ENCODE peak calls at places on chromosomes 2 and 18, in five cellular contexts. M, O, K, V and X are unnamed samples.

GRCh38 chr2:128797937-128798336 is 479.3 kb upstream of the HS6ST1 start:
- DNase-seq in V (no peak), M (no peak), O (no peak), K (no peak), X (no peak)

GRCh38 chr2:126643972-126644371 is 12.0 kb upstream of the GYPC start:
- DNase-seq in O (no peak), V (no peak), K (no peak), M (no peak), X (no peak)

GRCh38 chr2:120470041-120470716 is 124.2 kb downstream of the INHBB start:
- DNase-seq in O (peak), M (peak), K (no peak), V (peak), X (no peak)

GRCh38 chr2:33395660-33396249 is 80.7 kb upstream of the RASGRP3 start:
- DNase-seq in V (peak), O (no peak), K (no peak), M (peak), X (no peak)

GRCh38 chr2:48328972-48329723 is 200.8 kb upstream of the STON1 start:
- DNase-seq in K (no peak), V (no peak), M (no peak), O (no peak), X (no peak)

GRCh38 chr18:73891572-73892421 is 255.8 kb downstream of the FBXO15 start:
- DNase-seq in O (no peak), M (no peak), V (no peak), K (no peak), X (no peak)

GRCh38 chr2:208415255-208415654 is 8.7 kb downstream of the PTH2R start:
- DNase-seq in M (no peak), O (no peak), K (no peak), V (no peak), X (no peak)

GRCh38 chr2:58206785-58207184 is 34.3 kb downstream of the FANCL start:
- DNase-seq in M (no peak), O (no peak), V (no peak), K (no peak), X (no peak)

GRCh38 chr18:75154259-75154658 is 54.7 kb downstream of the PTGR3 start:
- DNase-seq in O (no peak), V (no peak), M (no peak), K (no peak), X (no peak)

GRCh38 chr18:50970006-50970405 is 2.2 kb downstream of the ELAC1 start:
- DNase-seq in M (peak), V (peak), K (no peak), O (peak), X (no peak)

GRCh38 chr2:55490554-55490953 is 29.0 kb upstream of the CFAP36 start:
- DNase-seq in O (no peak), V (peak), K (no peak), M (peak), X (no peak)

GRCh38 chr2:115369380-115369779 is 926.9 kb downstream of the DPP10 start:
- DNase-seq in K (no peak), V (no peak), M (no peak), O (no peak), X (no peak)

GRCh38 chr2:216643986-216644662 is 10.9 kb downstream of the IGFBP2 start:
- DNase-seq in V (no peak), M (no peak), O (peak), K (no peak), X (no peak)

GRCh38 chr2:25243995-25244394 is 75.6 kb upstream of the POMC start:
- DNase-seq in K (no peak), V (no peak), O (no peak), M (no peak), X (no peak)

GRCh38 chr2:84991404-84992151 is 20.6 kb downstream of the KCMF1 start:
- DNase-seq in M (peak), V (no peak), O (no peak), K (no peak), X (no peak)

GRCh38 chr2:1601064-1601405 is 143.3 kb downstream of the PXDN start:
- DNase-seq in M (no peak), O (no peak), K (no peak), V (no peak), X (no peak)

GRCh38 chr2:47172156-47172921 is 17.2 kb upstream of the STPG4 start:
- DNase-seq in K (no peak), V (no peak), M (no peak), O (no peak), X (no peak)

GRCh38 chr2:191233533-191233932 is 11.7 kb upstream of the MYO1B start:
- DNase-seq in O (no peak), M (no peak), K (no peak), V (no peak), X (no peak)

GRCh38 chr2:156585457-156585856 is 149.3 kb downstream of the GPD2 start:
- DNase-seq in K (no peak), V (no peak), M (no peak), O (no peak), X (no peak)

GRCh38 chr2:88866756-88867155 is 175.3 kb downstream of the RPIA start:
- DNase-seq in M (no peak), O (no peak), V (no peak), K (no peak), X (no peak)

GRCh38 chr2:25041928-25042320 is at the start of gene EFR3B:
- DNase-seq in O (peak), K (peak), V (peak), M (peak), X (peak)

GRCh38 chr2:135600915-135601314 is 69.6 kb downstream of the R3HDM1 start:
- DNase-seq in M (no peak), O (no peak), V (no peak), K (no peak), X (no peak)

GRCh38 chr2:85326406-85326945 is 1.3 kb downstream of the TGOLN2 start:
- DNase-seq in K (no peak), O (no peak), V (peak), M (peak), X (peak)

GRCh38 chr18:48769006-48769646 is 181.6 kb downstream of the SMAD7 start:
- DNase-seq in M (no peak), O (no peak), K (no peak), V (no peak), X (no peak)

GRCh38 chr2:10647451-10647850 is 42.3 kb downstream of the NOL10 start:
- DNase-seq in O (no peak), M (no peak), V (no peak), K (no peak), X (no peak)

GRCh38 chr18:11946756-11947155 is 34.6 kb upstream of the IMPA2 start:
- DNase-seq in M (peak), V (peak), K (no peak), O (peak), X (no peak)

GRCh38 chr18:27008575-27008974 is 143.1 kb upstream of the AQP4 start:
- DNase-seq in O (no peak), M (peak), V (no peak), K (no peak), X (no peak)

GRCh38 chr2:195021704-195022513 is 635.1 kb upstream of the SLC39A10 start:
- DNase-seq in O (no peak), V (no peak), K (no peak), M (no peak), X (no peak)

GRCh38 chr2:147782521-147782920 is 62.3 kb upstream of the ACVR2A start:
- DNase-seq in V (no peak), O (no peak), M (peak), K (no peak), X (no peak)

GRCh38 chr2:128369126-128369555 is 50.5 kb upstream of the HS6ST1 start:
- DNase-seq in O (no peak), M (peak), K (no peak), V (no peak), X (no peak)

GRCh38 chr2:126908721-126909177 is 10.1 kb downstream of the TEX51 start:
- DNase-seq in V (no peak), M (no peak), K (no peak), O (no peak), X (no peak)

GRCh38 chr2:238493411-238493810 is 66.7 kb downstream of the ASB1 start:
- DNase-seq in K (no peak), M (no peak), V (no peak), O (no peak), X (no peak)

DNA sequence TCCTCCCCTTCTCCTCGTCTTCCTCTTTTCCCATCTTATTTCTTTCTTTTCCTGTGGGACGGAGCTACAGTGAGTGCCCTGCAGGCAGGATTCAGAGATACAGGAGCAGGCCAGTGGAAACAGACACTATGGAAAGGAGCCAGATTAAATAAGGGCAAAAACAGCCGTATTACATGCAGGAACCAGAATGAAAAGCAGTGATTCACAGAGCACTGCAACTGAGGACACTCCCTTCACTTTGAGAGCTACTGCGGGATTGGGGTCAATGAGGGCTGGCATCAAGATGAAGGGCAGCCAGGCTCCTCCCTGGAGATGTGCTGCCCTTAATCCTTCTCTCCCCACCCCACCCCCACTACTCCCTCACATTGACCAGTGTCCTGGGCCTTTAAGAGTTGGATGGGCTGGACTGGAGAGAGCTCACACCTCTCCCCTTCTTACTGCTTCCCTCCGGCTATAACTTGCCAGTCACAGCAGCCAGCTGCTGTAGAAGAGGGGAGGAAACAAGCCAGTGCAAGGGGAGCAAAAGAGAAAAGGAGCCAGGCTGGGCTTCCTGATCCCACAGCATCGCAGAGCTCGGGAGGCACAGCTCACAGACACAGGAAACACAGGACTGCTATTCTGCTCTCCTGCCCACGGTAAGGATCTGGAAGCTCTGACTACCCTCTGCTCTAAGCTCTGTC is at the start of gene PLCD4:
- DNase-seq in O (no peak), M (peak), K (no peak), V (peak), X (no peak)
- TF ChIP-seq CTCF in O (no peak), M (peak), K (no peak), V (no peak), X (no peak)

GRCh38 chr18:35511833-35512232 is 14.1 kb upstream of the INO80C start:
- DNase-seq in O (no peak), V (no peak), M (no peak), K (no peak), X (no peak)
- TF ChIP-seq CTCF in O (no peak), V (no peak), M (peak), K (peak), X (no peak)

DNA sequence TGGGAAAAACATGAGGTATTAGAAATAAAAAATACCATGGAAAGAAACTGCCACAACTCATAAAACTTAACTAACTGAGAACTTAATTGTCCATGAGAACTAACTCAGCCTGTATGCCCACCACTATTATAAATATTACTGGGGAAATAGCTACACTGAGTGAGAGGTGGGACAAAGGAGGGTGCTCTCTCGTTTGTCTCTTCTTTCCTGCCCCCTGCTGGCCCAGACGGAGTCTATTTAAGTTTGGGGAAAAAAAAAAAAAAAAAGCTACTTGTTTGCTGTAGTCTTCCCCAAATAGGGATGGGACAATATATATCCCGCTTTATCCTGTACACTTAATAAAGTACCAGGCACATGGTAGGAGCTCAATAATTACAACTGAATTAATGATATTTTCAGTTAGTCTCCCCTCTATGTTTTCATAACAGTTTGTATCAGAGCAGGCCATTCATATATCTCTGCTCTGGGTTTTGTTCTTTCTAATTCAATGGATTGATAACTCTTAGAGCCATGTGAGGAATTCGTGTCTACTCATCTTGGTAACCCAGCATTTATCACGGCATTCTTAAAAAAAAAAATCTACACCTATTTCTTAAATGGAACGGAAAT is 647.7 kb upstream of the PKDCC start:
- DNase-seq in K (no peak), O (no peak), V (no peak), M (no peak), X (no peak)
- TF ChIP-seq CTCF in K (peak), O (no peak), V (no peak), M (no peak), X (no peak)

GRCh38 chr2:207229161-207229560 is 63.4 kb upstream of the KLF7 start:
- DNase-seq in M (no peak), K (no peak), V (no peak), O (no peak), X (no peak)

GRCh38 chr2:207227749-207228145 is 62.0 kb upstream of the KLF7 start:
- DNase-seq in M (no peak), O (no peak), V (no peak), K (no peak), X (no peak)

GRCh38 chr2:207231962-207232361 is 66.2 kb upstream of the KLF7 start:
- DNase-seq in O (no peak), K (no peak), M (peak), V (no peak), X (no peak)

GRCh38 chr2:207231106-207231860 is 65.5 kb upstream of the KLF7 start:
- DNase-seq in V (no peak), K (no peak), O (no peak), M (peak), X (no peak)

GRCh38 chr2:207230261-207231105 is 64.7 kb upstream of the KLF7 start:
- DNase-seq in M (peak), K (no peak), O (no peak), V (no peak), X (no peak)
- TF ChIP-seq CTCF in M (peak), K (peak), O (peak), V (no peak), X (peak)